ENCODE peak calls at places on chromosomes 3 and 15, in five cellular contexts. One of them, this sample, is unnamed.

GRCh38 chr15:89669309-89669865 is 9.8 kb downstream of the PLIN1 start:
- DNase-seq in GM12878: no peak
- DNase-seq in HCT116: no peak
- DNase-seq in neuronal stem cell: no peak
- DNase-seq in PC-3: no peak
- DNase-seq in this sample: no peak

GRCh38 chr3:38834110-38834509 is 18.1 kb upstream of the SCN10A start:
- DNase-seq in HCT116: peak; percentile 13
- DNase-seq in PC-3: peak; percentile 44
- DNase-seq in GM12878: no peak
- DNase-seq in neuronal stem cell: no peak
- DNase-seq in this sample: no peak

GRCh38 chr3:111729087-111729846 is 129.8 kb upstream of the PHLDB2 start:
- DNase-seq in neuronal stem cell: no peak
- DNase-seq in HCT116: no peak
- DNase-seq in PC-3: peak; percentile 48
- DNase-seq in GM12878: no peak
- DNase-seq in this sample: no peak

GRCh38 chr3:150599611-150600297 is 3.4 kb upstream of the SELENOT start:
- DNase-seq in GM12878: no peak
- DNase-seq in PC-3: peak; percentile 96
- DNase-seq in neuronal stem cell: no peak
- DNase-seq in HCT116: peak; percentile 64
- DNase-seq in this sample: no peak

GRCh38 chr3:183381179-183381578 is 47.2 kb downstream of the MCF2L2 start:
- DNase-seq in neuronal stem cell: no peak
- DNase-seq in PC-3: peak; percentile 80
- DNase-seq in GM12878: no peak
- DNase-seq in HCT116: no peak
- DNase-seq in this sample: no peak

GRCh38 chr15:29242466-29243242 is 27.0 kb downstream of the NSMCE3 start:
- DNase-seq in neuronal stem cell: no peak
- DNase-seq in HCT116: no peak
- DNase-seq in PC-3: no peak
- DNase-seq in GM12878: no peak
- DNase-seq in this sample: no peak

GRCh38 chr3:172159962-172160538 is 120.7 kb downstream of the FNDC3B start:
- DNase-seq in neuronal stem cell: no peak
- DNase-seq in GM12878: no peak
- DNase-seq in PC-3: no peak
- DNase-seq in HCT116: no peak
- DNase-seq in this sample: no peak

GRCh38 chr3:148227534-148227933 is 470.2 kb upstream of the AGTR1 start:
- DNase-seq in neuronal stem cell: no peak
- DNase-seq in HCT116: no peak
- DNase-seq in PC-3: no peak
- DNase-seq in GM12878: no peak
- DNase-seq in this sample: no peak

GRCh38 chr3:4995500-4996053 is 16.3 kb downstream of the BHLHE40 start:
- DNase-seq in GM12878: no peak
- DNase-seq in HCT116: peak; percentile 86
- DNase-seq in neuronal stem cell: no peak
- DNase-seq in PC-3: peak; percentile 86
- DNase-seq in this sample: no peak

GRCh38 chr3:126883241-126883640 is 99.7 kb upstream of the PLXNA1 start:
- DNase-seq in HCT116: no peak
- DNase-seq in GM12878: no peak
- DNase-seq in PC-3: no peak
- DNase-seq in neuronal stem cell: no peak
- DNase-seq in this sample: no peak

GRCh38 chr3:181712190-181712504 is 422 bp downstream of the SOX2 start:
- DNase-seq in GM12878: no peak
- DNase-seq in HCT116: no peak
- DNase-seq in neuronal stem cell: no peak
- DNase-seq in PC-3: no peak
- DNase-seq in this sample: no peak

GRCh38 chr3:181711325-181712135 is at the start of gene SOX2:
- DNase-seq in PC-3: peak; percentile 69
- DNase-seq in HCT116: peak; percentile 38
- DNase-seq in GM12878: no peak
- DNase-seq in neuronal stem cell: peak; percentile 95
- DNase-seq in this sample: no peak

GRCh38 chr3:181713673-181714270 is 2.0 kb downstream of the SOX2 start:
- DNase-seq in PC-3: no peak
- DNase-seq in GM12878: no peak
- DNase-seq in neuronal stem cell: no peak
- DNase-seq in HCT116: no peak
- DNase-seq in this sample: no peak

GRCh38 chr3:181712505-181713299 is 977 bp downstream of the SOX2 start:
- DNase-seq in neuronal stem cell: no peak
- DNase-seq in PC-3: no peak
- DNase-seq in GM12878: no peak
- DNase-seq in HCT116: no peak
- DNase-seq in this sample: no peak

DNA sequence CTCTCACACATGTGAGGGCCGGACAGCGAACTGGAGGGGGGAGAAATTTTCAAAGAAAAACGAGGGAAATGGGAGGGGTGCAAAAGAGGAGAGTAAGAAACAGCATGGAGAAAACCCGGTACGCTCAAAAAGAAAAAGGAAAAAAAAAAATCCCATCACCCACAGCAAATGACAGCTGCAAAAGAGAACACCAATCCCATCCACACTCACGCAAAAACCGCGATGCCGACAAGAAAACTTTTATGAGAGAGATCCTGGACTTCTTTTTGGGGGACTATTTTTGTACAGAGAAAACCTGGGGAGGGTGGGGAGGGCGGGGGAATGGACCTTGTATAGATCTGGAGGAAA is 1.5 kb downstream of the SOX2 start:
- DNase-seq in GM12878: no peak
- DNase-seq in HCT116: no peak
- DNase-seq in neuronal stem cell: no peak
- DNase-seq in PC-3: no peak
- DNase-seq in this sample: no peak
- H3K4me3 ChIP-seq in GM12878: no peak overlapping the region
- H3K4me3 ChIP-seq in HCT116: no peak overlapping the region
- H3K4me3 ChIP-seq in neuronal stem cell: peak overlapping the region; percentile 95
- H3K4me3 ChIP-seq in PC-3: no peak overlapping the region
- H3K4me3 ChIP-seq in this sample: no peak overlapping the region

GRCh38 chr3:33786565-33787327 is 11.7 kb upstream of the PDCD6IP start:
- DNase-seq in neuronal stem cell: no peak
- DNase-seq in GM12878: no peak
- DNase-seq in HCT116: no peak
- DNase-seq in PC-3: no peak
- DNase-seq in this sample: no peak

GRCh38 chr3:33790091-33790490 is 8.3 kb upstream of the PDCD6IP start:
- DNase-seq in PC-3: peak; percentile 81
- DNase-seq in neuronal stem cell: no peak
- DNase-seq in GM12878: no peak
- DNase-seq in HCT116: no peak
- DNase-seq in this sample: no peak

GRCh38 chr3:33789183-33789954 is 9.1 kb upstream of the PDCD6IP start:
- DNase-seq in PC-3: no peak
- DNase-seq in neuronal stem cell: no peak
- DNase-seq in GM12878: no peak
- DNase-seq in HCT116: no peak
- DNase-seq in this sample: no peak

GRCh38 chr3:33791477-33792166 is 6.8 kb upstream of the PDCD6IP start:
- DNase-seq in neuronal stem cell: no peak
- DNase-seq in HCT116: no peak
- DNase-seq in GM12878: no peak
- DNase-seq in PC-3: peak; percentile 52
- DNase-seq in this sample: no peak

DNA sequence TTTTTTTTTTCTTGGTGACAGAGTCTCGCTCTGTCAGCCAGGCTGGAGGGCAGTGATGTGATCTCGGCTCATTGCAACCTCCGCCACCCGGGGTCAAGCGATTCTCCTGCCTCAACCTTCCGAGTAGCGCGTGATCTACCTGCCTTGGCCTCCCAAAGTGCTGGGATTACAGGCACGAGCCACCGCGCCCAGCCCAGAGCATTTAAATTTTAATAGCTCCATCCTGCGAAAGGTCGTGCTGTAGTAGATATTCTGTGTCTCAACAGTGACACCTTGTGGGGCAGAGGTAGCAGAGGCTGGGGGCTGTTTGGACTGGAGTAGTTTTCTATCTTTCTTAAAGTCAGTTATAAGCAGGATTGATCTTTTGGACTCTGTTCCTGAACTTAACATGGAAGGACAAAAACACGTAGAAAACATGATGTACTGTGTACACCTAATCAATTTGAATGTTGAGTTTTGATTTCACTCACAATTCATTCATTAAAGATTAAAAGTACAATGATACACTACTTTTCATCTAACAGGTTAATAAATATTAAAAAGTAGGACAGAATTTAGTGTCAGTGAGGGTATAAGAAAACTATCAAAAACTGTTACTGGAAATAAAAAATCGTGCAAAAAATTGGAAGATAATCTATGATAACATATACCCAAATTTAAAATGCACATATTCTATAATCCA is 11.0 kb upstream of the PDCD6IP start:
- DNase-seq in HCT116: peak; percentile 60
- DNase-seq in neuronal stem cell: peak; percentile 58
- DNase-seq in GM12878: no peak
- DNase-seq in PC-3: peak; percentile 84
- DNase-seq in this sample: peak; percentile 66
- H2AFZ ChIP-seq in HCT116: no peak overlapping the region
- H2AFZ ChIP-seq in neuronal stem cell: peak overlapping the region; percentile 90
- H2AFZ ChIP-seq in GM12878: peak overlapping the region; percentile 81
- H2AFZ ChIP-seq in PC-3: peak overlapping the region; percentile 56
- H2AFZ ChIP-seq in this sample: no peak overlapping the region

DNA sequence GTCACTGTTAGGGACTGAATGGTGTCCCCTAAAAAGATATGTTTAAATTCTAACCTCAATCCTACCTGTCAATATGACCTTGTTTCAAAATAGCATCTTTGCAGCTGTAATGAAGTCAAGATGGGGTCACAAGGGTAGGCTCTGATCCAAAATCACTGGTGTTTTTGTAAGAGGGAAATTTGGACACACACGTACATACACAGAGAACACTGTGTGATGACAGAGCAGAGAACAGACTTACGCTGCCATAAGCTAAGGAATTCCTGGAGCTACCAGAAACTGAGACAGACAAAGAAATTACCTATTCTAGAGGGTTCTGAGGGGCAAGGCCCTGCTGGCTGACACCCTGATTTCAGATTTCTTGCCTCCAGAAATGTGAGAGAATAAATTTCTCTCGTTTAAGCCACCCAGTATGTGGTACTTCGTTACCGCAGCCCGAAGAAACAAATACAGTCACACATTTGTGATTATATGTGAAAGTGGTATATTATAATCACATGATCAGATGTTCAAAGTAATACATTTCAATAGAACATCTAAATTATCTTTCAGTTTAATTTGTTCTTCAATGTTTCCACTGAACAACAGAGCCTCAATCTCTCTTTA is 24.8 kb downstream of the CBLB start:
- DNase-seq in neuronal stem cell: no peak
- DNase-seq in HCT116: no peak
- DNase-seq in GM12878: no peak
- DNase-seq in PC-3: no peak
- DNase-seq in this sample: no peak
- H3K27ac ChIP-seq in neuronal stem cell: peak overlapping the region; percentile 8
- H3K27ac ChIP-seq in HCT116: no peak overlapping the region
- H3K27ac ChIP-seq in GM12878: no peak overlapping the region
- H3K27ac ChIP-seq in PC-3: no peak overlapping the region
- H3K27ac ChIP-seq in this sample: no peak overlapping the region

GRCh38 chr3:44554626-44555592 is at the start of gene ZKSCAN7:
- DNase-seq in HCT116: no peak
- DNase-seq in GM12878: no peak
- DNase-seq in PC-3: no peak
- DNase-seq in neuronal stem cell: peak; percentile 44
- DNase-seq in this sample: peak; percentile 80
- H3K4me3 ChIP-seq in HCT116: no peak within 1 kb of the TSS
- H3K4me3 ChIP-seq in GM12878: peak within 1 kb of the TSS; percentile 67
- H3K4me3 ChIP-seq in PC-3: no peak within 1 kb of the TSS
- H3K4me3 ChIP-seq in neuronal stem cell: peak within 1 kb of the TSS; percentile 82
- H3K4me3 ChIP-seq in this sample: peak within 1 kb of the TSS; percentile 55

DNA sequence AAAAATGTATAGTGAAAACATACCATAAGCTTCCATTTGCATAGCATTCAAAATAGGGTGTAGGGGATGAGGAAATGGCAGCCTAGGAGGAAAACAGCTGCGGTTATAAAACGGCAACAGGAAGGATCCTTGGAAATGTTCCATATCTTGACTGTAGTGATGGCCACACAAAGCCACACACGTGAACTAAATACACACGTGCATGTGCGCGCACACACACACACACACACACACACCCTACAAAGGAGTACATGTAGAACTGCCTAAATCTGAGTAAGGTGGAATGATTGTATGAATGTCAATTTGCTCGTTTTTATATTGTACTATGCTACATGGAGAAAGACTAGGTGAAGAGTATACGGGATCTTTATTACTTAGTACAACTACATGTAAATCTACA is 3.9 kb upstream of the IREB2 start:
- DNase-seq in GM12878: no peak
- DNase-seq in PC-3: no peak
- DNase-seq in HCT116: no peak
- DNase-seq in neuronal stem cell: no peak
- DNase-seq in this sample: no peak
- H2AFZ ChIP-seq in GM12878: no peak overlapping the region
- H2AFZ ChIP-seq in PC-3: peak overlapping the region; percentile 53
- H2AFZ ChIP-seq in HCT116: no peak overlapping the region
- H2AFZ ChIP-seq in neuronal stem cell: no peak overlapping the region
- H2AFZ ChIP-seq in this sample: no peak overlapping the region